ENCODE peak calls at places on chromosomes 5 and 9, in five cellular contexts. One of them, this sample, is unnamed.

GRCh38 chr9:15317836-15318235 is 10.8 kb upstream of the TTC39B start:
- DNase-seq in CD8-positive, alpha-beta T cell: no peak
- DNase-seq in colonic mucosa: no peak
- DNase-seq in CD4-positive, alpha-beta T cell: no peak
- DNase-seq in effector memory CD4-positive, alpha-beta T cell: no peak
- DNase-seq in this sample: no peak

GRCh38 chr5:125559296-125559695 is 812.9 kb upstream of the ZNF608 start:
- DNase-seq in CD8-positive, alpha-beta T cell: no peak
- DNase-seq in colonic mucosa: no peak
- DNase-seq in CD4-positive, alpha-beta T cell: no peak
- DNase-seq in effector memory CD4-positive, alpha-beta T cell: no peak
- DNase-seq in this sample: no peak

GRCh38 chr9:81623778-81624177 is 65.6 kb downstream of the TLE1 start:
- DNase-seq in CD8-positive, alpha-beta T cell: no peak
- DNase-seq in colonic mucosa: no peak
- DNase-seq in CD4-positive, alpha-beta T cell: no peak
- DNase-seq in effector memory CD4-positive, alpha-beta T cell: no peak
- DNase-seq in this sample: no peak

GRCh38 chr5:26649000-26649399 is 389.4 kb downstream of the CDH9 start:
- DNase-seq in CD8-positive, alpha-beta T cell: no peak
- DNase-seq in colonic mucosa: no peak
- DNase-seq in CD4-positive, alpha-beta T cell: no peak
- DNase-seq in effector memory CD4-positive, alpha-beta T cell: no peak
- DNase-seq in this sample: no peak

GRCh38 chr5:142512680-142513042 is 173.2 kb downstream of the FGF1 start:
- DNase-seq in CD8-positive, alpha-beta T cell: no peak
- DNase-seq in colonic mucosa: no peak
- DNase-seq in CD4-positive, alpha-beta T cell: no peak
- DNase-seq in effector memory CD4-positive, alpha-beta T cell: no peak
- DNase-seq in this sample: no peak

GRCh38 chr5:144187699-144188294 is 17.1 kb downstream of the KCTD16 start:
- DNase-seq in CD8-positive, alpha-beta T cell: peak
- DNase-seq in colonic mucosa: peak
- DNase-seq in CD4-positive, alpha-beta T cell: peak
- DNase-seq in effector memory CD4-positive, alpha-beta T cell: peak
- DNase-seq in this sample: no peak

GRCh38 chr9:115999498-115999897 is 154.1 kb upstream of the PAPPA start:
- DNase-seq in CD8-positive, alpha-beta T cell: no peak
- DNase-seq in colonic mucosa: no peak
- DNase-seq in CD4-positive, alpha-beta T cell: no peak
- DNase-seq in effector memory CD4-positive, alpha-beta T cell: no peak
- DNase-seq in this sample: no peak

GRCh38 chr5:143068712-143069111 is 298.5 kb downstream of the ARHGAP26 start:
- DNase-seq in CD8-positive, alpha-beta T cell: no peak
- DNase-seq in colonic mucosa: no peak
- DNase-seq in CD4-positive, alpha-beta T cell: no peak
- DNase-seq in effector memory CD4-positive, alpha-beta T cell: no peak
- DNase-seq in this sample: no peak

GRCh38 chr5:83917261-83917908 is 196.7 kb upstream of the HAPLN1 start:
- DNase-seq in CD8-positive, alpha-beta T cell: no peak
- DNase-seq in colonic mucosa: no peak
- DNase-seq in CD4-positive, alpha-beta T cell: no peak
- DNase-seq in effector memory CD4-positive, alpha-beta T cell: no peak
- DNase-seq in this sample: no peak

GRCh38 chr5:154674029-154674428 is 81.1 kb upstream of the LARP1 start:
- DNase-seq in CD8-positive, alpha-beta T cell: no peak
- DNase-seq in colonic mucosa: no peak
- DNase-seq in CD4-positive, alpha-beta T cell: no peak
- DNase-seq in effector memory CD4-positive, alpha-beta T cell: no peak
- DNase-seq in this sample: no peak

GRCh38 chr9:10248890-10249289 is 363.9 kb downstream of the PTPRD start:
- DNase-seq in CD8-positive, alpha-beta T cell: no peak
- DNase-seq in colonic mucosa: no peak
- DNase-seq in CD4-positive, alpha-beta T cell: no peak
- DNase-seq in effector memory CD4-positive, alpha-beta T cell: no peak
- DNase-seq in this sample: no peak

GRCh38 chr9:127595606-127596005 is 16.5 kb upstream of the STXBP1 start:
- DNase-seq in CD8-positive, alpha-beta T cell: no peak
- DNase-seq in colonic mucosa: no peak
- DNase-seq in CD4-positive, alpha-beta T cell: no peak
- DNase-seq in effector memory CD4-positive, alpha-beta T cell: no peak
- DNase-seq in this sample: no peak

GRCh38 chr5:13704401-13704800 is 240.1 kb downstream of the DNAH5 start:
- DNase-seq in CD8-positive, alpha-beta T cell: no peak
- DNase-seq in colonic mucosa: no peak
- DNase-seq in CD4-positive, alpha-beta T cell: no peak
- DNase-seq in effector memory CD4-positive, alpha-beta T cell: no peak
- DNase-seq in this sample: no peak

GRCh38 chr5:78799254-78800017 is 150.9 kb upstream of the LHFPL2 start:
- DNase-seq in CD8-positive, alpha-beta T cell: no peak
- DNase-seq in colonic mucosa: no peak
- DNase-seq in CD4-positive, alpha-beta T cell: no peak
- DNase-seq in effector memory CD4-positive, alpha-beta T cell: no peak
- DNase-seq in this sample: no peak

GRCh38 chr9:107872457-107873192 is 383.1 kb upstream of the KLF4 start:
- DNase-seq in CD8-positive, alpha-beta T cell: no peak
- DNase-seq in colonic mucosa: no peak
- DNase-seq in CD4-positive, alpha-beta T cell: no peak
- DNase-seq in effector memory CD4-positive, alpha-beta T cell: no peak
- DNase-seq in this sample: no peak

GRCh38 chr5:167561796-167562195 is 729.6 kb upstream of the WWC1 start:
- DNase-seq in CD8-positive, alpha-beta T cell: no peak
- DNase-seq in colonic mucosa: no peak
- DNase-seq in CD4-positive, alpha-beta T cell: no peak
- DNase-seq in effector memory CD4-positive, alpha-beta T cell: no peak
- DNase-seq in this sample: no peak

GRCh38 chr9:123418506-123418905 is 62.5 kb downstream of the CRB2 start:
- DNase-seq in CD8-positive, alpha-beta T cell: no peak
- DNase-seq in colonic mucosa: no peak
- DNase-seq in CD4-positive, alpha-beta T cell: no peak
- DNase-seq in effector memory CD4-positive, alpha-beta T cell: no peak
- DNase-seq in this sample: no peak

GRCh38 chr5:90170231-90170630 is 239.3 kb downstream of the CETN3 start:
- DNase-seq in CD8-positive, alpha-beta T cell: no peak
- DNase-seq in colonic mucosa: no peak
- DNase-seq in CD4-positive, alpha-beta T cell: no peak
- DNase-seq in effector memory CD4-positive, alpha-beta T cell: no peak
- DNase-seq in this sample: no peak

GRCh38 chr9:88388886-88389617 is 808 bp downstream of the SPIN1 start:
- DNase-seq in CD8-positive, alpha-beta T cell: peak
- DNase-seq in colonic mucosa: peak
- DNase-seq in CD4-positive, alpha-beta T cell: no peak
- DNase-seq in effector memory CD4-positive, alpha-beta T cell: no peak
- DNase-seq in this sample: peak

GRCh38 chr9:127919253-127919815 is 2.5 kb upstream of the ST6GALNAC4 start:
- DNase-seq in CD8-positive, alpha-beta T cell: no peak
- DNase-seq in colonic mucosa: peak
- DNase-seq in CD4-positive, alpha-beta T cell: no peak
- DNase-seq in effector memory CD4-positive, alpha-beta T cell: no peak
- DNase-seq in this sample: peak

DNA sequence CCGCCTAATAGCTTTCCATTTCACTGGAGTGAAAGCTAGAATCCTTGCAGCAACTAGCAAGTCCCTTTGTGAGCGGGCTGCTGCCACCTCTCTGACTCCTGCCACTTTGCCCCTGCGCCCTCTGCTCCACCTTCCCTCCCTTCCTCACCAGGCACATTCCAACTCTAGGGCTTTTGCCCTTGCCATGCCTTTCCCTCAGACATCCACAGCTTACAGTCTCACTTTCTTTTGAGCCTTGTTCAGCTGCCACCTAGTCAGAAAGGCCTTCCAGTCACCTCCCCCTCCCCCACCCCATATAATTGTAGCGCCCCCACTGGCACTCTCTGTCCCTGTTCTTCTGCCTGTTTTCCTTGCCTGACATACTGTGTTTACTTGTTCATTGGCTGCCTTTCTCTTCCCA is 31.0 kb downstream of the CYSTM1 start:
- DNase-seq in CD8-positive, alpha-beta T cell: no peak
- DNase-seq in colonic mucosa: no peak
- DNase-seq in CD4-positive, alpha-beta T cell: no peak
- DNase-seq in effector memory CD4-positive, alpha-beta T cell: no peak
- DNase-seq in this sample: no peak
- H3K27ac ChIP-seq in CD8-positive, alpha-beta T cell: no peak
- H3K27ac ChIP-seq in colonic mucosa: no peak
- H3K27ac ChIP-seq in CD4-positive, alpha-beta T cell: no peak
- H3K27ac ChIP-seq in effector memory CD4-positive, alpha-beta T cell: no peak
- H3K27ac ChIP-seq in this sample: no peak

GRCh38 chr5:72379936-72380335 is 59.8 kb downstream of the PTCD2 start:
- DNase-seq in CD8-positive, alpha-beta T cell: no peak
- DNase-seq in colonic mucosa: no peak
- DNase-seq in CD4-positive, alpha-beta T cell: no peak
- DNase-seq in effector memory CD4-positive, alpha-beta T cell: no peak
- DNase-seq in this sample: no peak
- H3K27ac ChIP-seq in CD8-positive, alpha-beta T cell: no peak
- H3K27ac ChIP-seq in colonic mucosa: no peak
- H3K27ac ChIP-seq in CD4-positive, alpha-beta T cell: no peak
- H3K27ac ChIP-seq in effector memory CD4-positive, alpha-beta T cell: no peak
- H3K27ac ChIP-seq in this sample: no peak

GRCh38 chr9:125156551-125156950 is 13.2 kb upstream of the SCAI start:
- DNase-seq in CD8-positive, alpha-beta T cell: no peak
- DNase-seq in colonic mucosa: no peak
- DNase-seq in CD4-positive, alpha-beta T cell: no peak
- DNase-seq in effector memory CD4-positive, alpha-beta T cell: no peak
- DNase-seq in this sample: no peak
- H3K27ac ChIP-seq in CD8-positive, alpha-beta T cell: no peak
- H3K27ac ChIP-seq in colonic mucosa: no peak
- H3K27ac ChIP-seq in CD4-positive, alpha-beta T cell: no peak
- H3K27ac ChIP-seq in effector memory CD4-positive, alpha-beta T cell: no peak
- H3K27ac ChIP-seq in this sample: no peak

GRCh38 chr5:395921-396714 is 46.9 kb upstream of the EXOC3 start:
- DNase-seq in CD8-positive, alpha-beta T cell: no peak
- DNase-seq in colonic mucosa: no peak
- DNase-seq in CD4-positive, alpha-beta T cell: no peak
- DNase-seq in effector memory CD4-positive, alpha-beta T cell: no peak
- DNase-seq in this sample: no peak

GRCh38 chr5:400282-401215 is 42.4 kb upstream of the EXOC3 start:
- DNase-seq in CD8-positive, alpha-beta T cell: no peak
- DNase-seq in colonic mucosa: peak
- DNase-seq in CD4-positive, alpha-beta T cell: no peak
- DNase-seq in effector memory CD4-positive, alpha-beta T cell: no peak
- DNase-seq in this sample: no peak

GRCh38 chr5:396715-397032 is 46.3 kb upstream of the EXOC3 start:
- DNase-seq in CD8-positive, alpha-beta T cell: no peak
- DNase-seq in colonic mucosa: no peak
- DNase-seq in CD4-positive, alpha-beta T cell: no peak
- DNase-seq in effector memory CD4-positive, alpha-beta T cell: no peak
- DNase-seq in this sample: no peak

GRCh38 chr5:399296-400281 is 43.4 kb upstream of the EXOC3 start:
- DNase-seq in CD8-positive, alpha-beta T cell: no peak
- DNase-seq in colonic mucosa: peak
- DNase-seq in CD4-positive, alpha-beta T cell: no peak
- DNase-seq in effector memory CD4-positive, alpha-beta T cell: no peak
- DNase-seq in this sample: no peak

DNA sequence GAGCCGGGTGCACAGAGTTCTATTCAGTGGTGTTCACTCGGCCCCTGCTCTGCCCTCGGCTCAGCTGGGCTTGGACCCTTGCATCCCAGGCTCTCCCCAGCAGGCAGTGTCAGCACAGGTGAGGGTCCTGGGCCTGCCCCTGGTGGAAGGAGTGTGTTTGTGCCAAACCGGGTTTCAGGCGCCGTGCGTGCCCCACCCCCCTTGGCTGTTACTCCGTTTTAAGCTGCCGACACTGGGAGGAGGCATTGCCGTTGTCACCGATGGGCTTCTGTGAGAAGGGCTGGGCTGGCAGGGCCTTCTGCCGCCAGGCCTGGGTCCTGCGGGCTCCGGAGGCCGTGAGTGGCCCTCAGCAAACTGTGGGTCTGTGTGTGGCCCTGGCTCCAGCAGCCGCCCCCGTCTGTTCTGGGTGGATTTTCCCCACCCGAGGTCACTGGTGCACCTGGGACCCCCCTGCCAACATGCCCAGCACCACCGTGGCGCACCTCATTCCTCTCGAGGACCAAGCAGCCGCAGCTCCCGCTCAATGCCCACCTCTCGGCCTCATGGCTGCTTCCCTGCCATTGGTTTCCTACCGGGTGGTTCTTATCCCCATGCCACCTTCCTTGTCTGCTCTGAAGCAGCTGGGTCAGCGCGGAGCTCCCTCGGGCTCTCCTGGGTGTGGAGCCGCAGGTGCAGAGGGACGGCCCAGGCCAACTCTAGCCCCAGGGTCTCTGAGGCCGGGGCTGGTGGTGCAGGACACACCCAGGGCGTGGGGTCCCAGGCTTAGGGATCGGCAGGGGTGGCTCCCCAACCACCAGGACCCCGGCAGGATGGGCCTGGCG is 44.3 kb upstream of the EXOC3 start:
- DNase-seq in CD8-positive, alpha-beta T cell: no peak
- DNase-seq in colonic mucosa: peak
- DNase-seq in CD4-positive, alpha-beta T cell: no peak
- DNase-seq in effector memory CD4-positive, alpha-beta T cell: no peak
- DNase-seq in this sample: no peak
- H3K27ac ChIP-seq in CD8-positive, alpha-beta T cell: no peak
- H3K27ac ChIP-seq in colonic mucosa: no peak
- H3K27ac ChIP-seq in CD4-positive, alpha-beta T cell: no peak
- H3K27ac ChIP-seq in effector memory CD4-positive, alpha-beta T cell: no peak
- H3K27ac ChIP-seq in this sample: no peak

GRCh38 chr9:3285365-3286161 is 240.2 kb downstream of the RFX3 start:
- DNase-seq in CD8-positive, alpha-beta T cell: no peak
- DNase-seq in colonic mucosa: no peak
- DNase-seq in CD4-positive, alpha-beta T cell: no peak
- DNase-seq in effector memory CD4-positive, alpha-beta T cell: no peak
- DNase-seq in this sample: no peak
- H3K27ac ChIP-seq in CD8-positive, alpha-beta T cell: no peak
- H3K27ac ChIP-seq in colonic mucosa: no peak
- H3K27ac ChIP-seq in CD4-positive, alpha-beta T cell: no peak
- H3K27ac ChIP-seq in effector memory CD4-positive, alpha-beta T cell: no peak
- H3K27ac ChIP-seq in this sample: no peak

GRCh38 chr5:31661257-31661656 is 22.3 kb downstream of the PDZD2 start:
- DNase-seq in CD8-positive, alpha-beta T cell: no peak
- DNase-seq in colonic mucosa: no peak
- DNase-seq in CD4-positive, alpha-beta T cell: no peak
- DNase-seq in effector memory CD4-positive, alpha-beta T cell: no peak
- DNase-seq in this sample: no peak
- H3K27ac ChIP-seq in CD8-positive, alpha-beta T cell: no peak
- H3K27ac ChIP-seq in colonic mucosa: no peak
- H3K27ac ChIP-seq in CD4-positive, alpha-beta T cell: no peak
- H3K27ac ChIP-seq in effector memory CD4-positive, alpha-beta T cell: no peak
- H3K27ac ChIP-seq in this sample: no peak

DNA sequence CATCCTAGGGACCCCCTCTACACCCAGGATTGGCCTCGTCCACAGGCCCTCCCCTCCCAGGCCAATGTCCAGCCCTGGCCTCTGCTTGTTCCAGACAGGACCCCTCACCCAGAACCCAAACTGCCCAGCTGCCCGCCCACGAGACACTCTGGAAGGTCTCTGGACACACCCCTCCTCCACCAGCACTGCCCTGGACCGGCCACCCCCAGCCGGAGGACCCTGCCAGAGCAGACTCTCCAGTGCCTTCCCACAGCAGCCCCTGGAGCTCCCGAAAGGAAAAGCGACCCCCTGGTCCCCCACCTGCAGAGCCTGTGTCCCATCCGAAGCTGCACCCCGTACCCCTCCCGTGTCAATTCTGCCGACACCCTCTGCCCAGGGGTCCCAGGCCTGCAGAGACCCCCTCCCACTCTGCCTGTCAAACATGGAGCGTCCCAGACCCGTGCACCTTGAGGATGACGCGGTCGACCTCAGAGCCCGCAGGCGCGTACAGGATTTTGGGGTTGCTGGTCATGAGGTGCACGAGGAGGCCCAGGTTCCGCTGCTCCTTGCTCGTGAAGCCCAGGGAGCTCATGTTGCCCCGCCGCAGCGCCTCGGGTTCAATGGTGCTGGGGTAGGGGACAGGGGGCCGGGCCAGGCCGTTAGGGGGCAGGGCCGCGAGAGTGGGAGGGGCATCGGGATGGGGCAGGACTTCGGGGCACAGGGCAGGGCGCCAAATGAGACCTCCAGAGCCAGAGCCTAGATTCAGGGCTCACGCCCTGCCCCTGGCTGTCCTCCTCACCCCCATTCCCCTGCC is 8.0 kb downstream of the ABCA2 start:
- DNase-seq in CD8-positive, alpha-beta T cell: no peak
- DNase-seq in colonic mucosa: no peak
- DNase-seq in CD4-positive, alpha-beta T cell: no peak
- DNase-seq in effector memory CD4-positive, alpha-beta T cell: no peak
- DNase-seq in this sample: no peak
- H3K27ac ChIP-seq in CD8-positive, alpha-beta T cell: no peak
- H3K27ac ChIP-seq in colonic mucosa: no peak
- H3K27ac ChIP-seq in CD4-positive, alpha-beta T cell: no peak
- H3K27ac ChIP-seq in effector memory CD4-positive, alpha-beta T cell: no peak
- H3K27ac ChIP-seq in this sample: no peak